ENCODE peak calls at places on chromosomes 3 and 15, in nine cellular contexts. K is GM23338, O is HCT116, J is neural progenitor cell, P is GM23248, U is PC-3, E is SK-N-SH, V is MM.1S, G is hepatocyte. I is an unnamed sample. For H3K4me1, the result is how much of the 10 kb centered on the place peaks cover.

GRCh38 chr3:127337911-127338531 is 50.2 kb upstream of the PRR20G start:
- DNase-seq in K (peak), O (no peak), J (peak), P (no peak), U (no peak), E (no peak), V (no peak), G (no peak), I (no peak)

GRCh38 chr15:72086010-72086697 is 31.8 kb downstream of the MYO9A start:
- DNase-seq in K (no peak), O (no peak), J (no peak), P (no peak), U (peak), E (no peak), V (no peak), G (no peak), I (no peak)

GRCh38 chr3:48232734-48233133 is 8.2 kb upstream of the ZNF589 start:
- DNase-seq in K (peak), O (peak), J (peak), P (peak), U (peak), E (peak), V (peak), G (peak), I (peak)

GRCh38 chr3:36132214-36132613 is 248.1 kb upstream of the STAC start:
- DNase-seq in K (peak), O (no peak), J (no peak), P (peak), U (peak), E (no peak), V (no peak), G (no peak), I (no peak)

GRCh38 chr3:127775398-127776109 is 46.8 kb downstream of the MGLL start:
- DNase-seq in K (no peak), O (no peak), J (no peak), P (peak), U (no peak), E (no peak), V (no peak), G (no peak), I (no peak)

GRCh38 chr15:32733276-32733675 is 15.5 kb downstream of the GREM1 start:
- DNase-seq in K (no peak), O (no peak), J (no peak), P (peak), U (no peak), E (no peak), V (no peak), G (no peak), I (no peak)

GRCh38 chr15:35279811-35280210 is 194.7 kb upstream of the NANOGP8 start:
- DNase-seq in K (no peak), O (no peak), J (no peak), P (peak), U (no peak), E (no peak), V (no peak), G (no peak), I (no peak)

GRCh38 chr3:12716605-12717121 is 42.4 kb downstream of the TMEM40 start:
- DNase-seq in K (no peak), O (no peak), J (no peak), P (no peak), U (no peak), E (no peak), V (peak), G (no peak), I (peak)

GRCh38 chr3:54225841-54226528 is 103.6 kb downstream of the CACNA2D3 start:
- DNase-seq in K (no peak), O (no peak), J (no peak), P (no peak), U (no peak), E (no peak), V (no peak), G (no peak), I (no peak)

GRCh38 chr3:194057570-194058188 is 78.3 kb upstream of the HES1 start:
- DNase-seq in K (no peak), O (no peak), J (no peak), P (no peak), U (no peak), E (no peak), V (no peak), G (no peak), I (no peak)
- TF ChIP-seq EZH2phosphoT487 in K (no peak), O (no peak), J (no peak), P (no peak), U (no peak), E (no peak), V (no peak), G (no peak), I (no peak)

GRCh38 chr3:168048414-168049330 is 47.1 kb downstream of the GOLIM4 start:
- DNase-seq in K (peak), O (no peak), J (no peak), P (peak), U (no peak), E (no peak), V (no peak), G (no peak), I (no peak)

GRCh38 chr3:168051579-168052183 is 44.0 kb downstream of the GOLIM4 start:
- DNase-seq in K (no peak), O (no peak), J (no peak), P (peak), U (no peak), E (no peak), V (no peak), G (no peak), I (no peak)

GRCh38 chr3:168047190-168047795 is 48.4 kb downstream of the GOLIM4 start:
- DNase-seq in K (peak), O (peak), J (peak), P (peak), U (peak), E (peak), V (peak), G (peak), I (peak)

GRCh38 chr3:168047936-168048335 is 47.8 kb downstream of the GOLIM4 start:
- DNase-seq in K (no peak), O (no peak), J (no peak), P (no peak), U (no peak), E (no peak), V (no peak), G (no peak), I (no peak)

GRCh38 chr3:168049366-168049974 is 46.3 kb downstream of the GOLIM4 start:
- DNase-seq in K (no peak), O (no peak), J (no peak), P (peak), U (no peak), E (no peak), V (no peak), G (no peak), I (no peak)
- H3K27ac ChIP-seq in K (no peak), O (no peak), J (no peak), P (peak), U (no peak), E (no peak), V (no peak), G (no peak), I (no peak)

GRCh38 chr3:150602426-150603089 is 563 bp upstream of the SELENOT start:
- DNase-seq in K (no peak), O (peak), J (no peak), P (peak), U (no peak), E (no peak), V (no peak), G (no peak), I (no peak)

GRCh38 chr3:150605998-150606641 is 3.0 kb downstream of the SELENOT start:
- DNase-seq in K (no peak), O (no peak), J (no peak), P (peak), U (no peak), E (no peak), V (no peak), G (no peak), I (peak)

GRCh38 chr3:150603090-150603887 is at the start of gene SELENOT:
- DNase-seq in K (peak), O (peak), J (peak), P (peak), U (peak), E (peak), V (peak), G (peak), I (peak)

GRCh38 chr3:150607267-150608065 is 4.3 kb downstream of the SELENOT start:
- DNase-seq in K (peak), O (no peak), J (peak), P (no peak), U (no peak), E (no peak), V (no peak), G (no peak), I (no peak)

DNA sequence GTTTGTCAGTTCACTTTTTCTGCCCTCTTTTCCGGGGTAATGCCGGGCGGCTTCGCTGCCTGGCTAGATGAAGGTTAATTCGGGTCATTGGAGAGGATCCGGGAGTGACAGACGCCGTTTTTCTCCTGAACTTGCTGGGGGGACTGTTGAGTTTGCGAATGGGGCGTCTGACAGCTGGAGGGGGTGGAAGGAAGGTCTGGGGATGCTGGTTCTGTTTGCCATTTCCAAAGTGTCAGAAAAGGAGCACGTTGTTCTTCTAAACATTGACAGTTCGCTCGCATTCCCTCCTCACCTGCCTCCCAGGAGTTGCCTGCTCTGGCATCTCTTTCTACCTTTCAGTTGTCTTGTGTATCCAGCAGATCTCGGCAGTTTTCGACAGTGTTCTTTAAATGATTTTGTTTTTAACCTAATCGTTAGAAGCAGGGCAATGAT is 783 bp downstream of the SELENOT start:
- DNase-seq in K (peak), O (no peak), J (no peak), P (no peak), U (peak), E (no peak), V (peak), G (no peak), I (no peak)
- H3K4me1 ChIP-seq in K (half or more), O (under half), J (under half), P (under half), U (under half), E (under half), V (under half), G (under half), I (half or more)

GRCh38 chr15:88650556-88650955 is 11.7 kb downstream of the ISG20 start:
- DNase-seq in K (no peak), O (no peak), J (no peak), P (no peak), U (no peak), E (no peak), V (no peak), G (no peak), I (no peak)

GRCh38 chr15:88648357-88649214 is 9.8 kb downstream of the ISG20 start:
- DNase-seq in K (no peak), O (no peak), J (no peak), P (peak), U (peak), E (peak), V (no peak), G (peak), I (no peak)

GRCh38 chr15:88647362-88648105 is 8.7 kb downstream of the ISG20 start:
- DNase-seq in K (no peak), O (no peak), J (no peak), P (no peak), U (peak), E (peak), V (no peak), G (no peak), I (peak)

GRCh38 chr15:88649753-88650551 is 11.1 kb downstream of the ISG20 start:
- DNase-seq in K (no peak), O (no peak), J (no peak), P (no peak), U (no peak), E (no peak), V (no peak), G (no peak), I (no peak)

DNA sequence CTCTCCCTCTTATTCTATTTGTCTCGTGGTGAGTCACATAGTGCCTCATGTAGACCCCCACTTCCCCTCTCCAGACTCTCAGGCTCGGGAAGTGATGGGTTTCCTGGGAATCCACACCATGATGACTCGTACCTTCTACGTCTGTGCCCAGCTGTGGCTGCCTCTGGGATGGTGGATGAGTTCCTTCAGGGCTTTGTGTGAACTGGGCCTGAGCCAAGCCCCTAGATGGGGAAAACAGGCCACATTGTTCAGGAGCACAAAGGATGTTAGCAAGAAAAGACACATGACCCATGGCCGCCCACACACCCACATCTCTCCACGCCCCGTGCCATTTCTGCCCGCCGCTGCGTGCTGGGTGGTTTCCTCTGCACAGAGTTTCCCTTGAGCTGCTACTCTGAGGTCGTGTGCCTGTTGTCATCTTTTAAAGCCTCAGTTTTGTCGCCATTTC is 10.5 kb downstream of the ISG20 start:
- DNase-seq in K (no peak), O (peak), J (no peak), P (peak), U (peak), E (peak), V (no peak), G (no peak), I (no peak)
- TF ChIP-seq EZH2phosphoT487 in K (no peak), O (no peak), J (no peak), P (no peak), U (no peak), E (no peak), V (no peak), G (no peak), I (no peak)